ENCODE peak calls at places on chromosome X, in seven cellular contexts. One of them, this sample, is unnamed.

GRCh38 chrX:68692651-68693050 is 45.2 kb downstream of the STARD8 start:
- DNase-seq in bronchial epithelial cell: peak
- DNase-seq in astrocyte: peak
- DNase-seq in heart left ventricle: no peak
- DNase-seq in CD8-positive, alpha-beta T cell: no peak
- DNase-seq in astrocyte of the cerebellum: no peak
- DNase-seq in breast epithelium: no peak
- DNase-seq in this sample: no peak

GRCh38 chrX:21656587-21657317 is 1.4 kb downstream of the KLHL34 start:
- DNase-seq in CD8-positive, alpha-beta T cell: no peak
- DNase-seq in heart left ventricle: peak
- DNase-seq in astrocyte: no peak
- DNase-seq in breast epithelium: no peak
- DNase-seq in bronchial epithelial cell: no peak
- DNase-seq in astrocyte of the cerebellum: no peak
- DNase-seq in this sample: no peak

GRCh38 chrX:149937881-149938426 is 337 bp downstream of the EOLA2 start:
- DNase-seq in astrocyte: peak
- DNase-seq in CD8-positive, alpha-beta T cell: peak
- DNase-seq in heart left ventricle: no peak
- DNase-seq in breast epithelium: no peak
- DNase-seq in bronchial epithelial cell: no peak
- DNase-seq in astrocyte of the cerebellum: no peak
- DNase-seq in this sample: peak

GRCh38 chrX:55907968-55908607 is 190.5 kb downstream of the RRAGB start:
- DNase-seq in heart left ventricle: peak
- DNase-seq in CD8-positive, alpha-beta T cell: peak
- DNase-seq in breast epithelium: peak
- DNase-seq in astrocyte: no peak
- DNase-seq in astrocyte of the cerebellum: no peak
- DNase-seq in bronchial epithelial cell: peak
- DNase-seq in this sample: peak

GRCh38 chrX:141467442-141467841 is 117.1 kb downstream of the SPANXA1 start:
- DNase-seq in astrocyte of the cerebellum: no peak
- DNase-seq in breast epithelium: no peak
- DNase-seq in heart left ventricle: no peak
- DNase-seq in bronchial epithelial cell: peak
- DNase-seq in CD8-positive, alpha-beta T cell: no peak
- DNase-seq in astrocyte: no peak
- DNase-seq in this sample: no peak

GRCh38 chrX:108224727-108225455 is 133.3 kb downstream of the ATG4A start:
- DNase-seq in astrocyte: peak
- DNase-seq in astrocyte of the cerebellum: peak
- DNase-seq in heart left ventricle: no peak
- DNase-seq in CD8-positive, alpha-beta T cell: no peak
- DNase-seq in breast epithelium: no peak
- DNase-seq in bronchial epithelial cell: peak
- DNase-seq in this sample: no peak

GRCh38 chrX:55867708-55868107 is 150.2 kb downstream of the RRAGB start:
- DNase-seq in astrocyte of the cerebellum: no peak
- DNase-seq in astrocyte: no peak
- DNase-seq in breast epithelium: no peak
- DNase-seq in bronchial epithelial cell: no peak
- DNase-seq in heart left ventricle: no peak
- DNase-seq in CD8-positive, alpha-beta T cell: no peak
- DNase-seq in this sample: no peak

GRCh38 chrX:1450381-1451161 is 2.1 kb downstream of the ASMTL start:
- DNase-seq in CD8-positive, alpha-beta T cell: peak
- DNase-seq in heart left ventricle: no peak
- DNase-seq in astrocyte: no peak
- DNase-seq in astrocyte of the cerebellum: no peak
- DNase-seq in breast epithelium: no peak
- DNase-seq in bronchial epithelial cell: no peak
- DNase-seq in this sample: peak

GRCh38 chrX:125202486-125203378 is 116.9 kb upstream of the TEX13C start:
- DNase-seq in astrocyte of the cerebellum: no peak
- DNase-seq in heart left ventricle: no peak
- DNase-seq in CD8-positive, alpha-beta T cell: no peak
- DNase-seq in astrocyte: no peak
- DNase-seq in bronchial epithelial cell: no peak
- DNase-seq in breast epithelium: no peak
- DNase-seq in this sample: no peak

GRCh38 chrX:22063284-22063683 is 31.2 kb downstream of the PHEX start:
- DNase-seq in astrocyte: peak
- DNase-seq in astrocyte of the cerebellum: no peak
- DNase-seq in bronchial epithelial cell: no peak
- DNase-seq in CD8-positive, alpha-beta T cell: no peak
- DNase-seq in breast epithelium: no peak
- DNase-seq in heart left ventricle: no peak
- DNase-seq in this sample: no peak

GRCh38 chrX:139156356-139156755 is 374.2 kb upstream of the F9 start:
- DNase-seq in astrocyte of the cerebellum: peak
- DNase-seq in heart left ventricle: no peak
- DNase-seq in breast epithelium: no peak
- DNase-seq in bronchial epithelial cell: no peak
- DNase-seq in CD8-positive, alpha-beta T cell: no peak
- DNase-seq in astrocyte: no peak
- DNase-seq in this sample: no peak

GRCh38 chrX:150086371-150086770 is 148.1 kb upstream of the EOLA2 start:
- DNase-seq in bronchial epithelial cell: no peak
- DNase-seq in astrocyte of the cerebellum: no peak
- DNase-seq in heart left ventricle: no peak
- DNase-seq in CD8-positive, alpha-beta T cell: no peak
- DNase-seq in breast epithelium: no peak
- DNase-seq in astrocyte: no peak
- DNase-seq in this sample: no peak

GRCh38 chrX:69137371-69137881 is 27.8 kb downstream of the PJA1 start:
- DNase-seq in heart left ventricle: peak
- DNase-seq in CD8-positive, alpha-beta T cell: no peak
- DNase-seq in astrocyte: peak
- DNase-seq in breast epithelium: no peak
- DNase-seq in bronchial epithelial cell: no peak
- DNase-seq in astrocyte of the cerebellum: peak
- DNase-seq in this sample: no peak

GRCh38 chrX:150913511-150913910 is 15.0 kb upstream of the CD99L2 start:
- DNase-seq in astrocyte: peak
- DNase-seq in bronchial epithelial cell: peak
- DNase-seq in astrocyte of the cerebellum: no peak
- DNase-seq in breast epithelium: no peak
- DNase-seq in CD8-positive, alpha-beta T cell: no peak
- DNase-seq in heart left ventricle: no peak
- DNase-seq in this sample: no peak

GRCh38 chrX:121782544-121782943 is 735.1 kb downstream of the GLUD2 start:
- DNase-seq in astrocyte of the cerebellum: no peak
- DNase-seq in astrocyte: no peak
- DNase-seq in breast epithelium: no peak
- DNase-seq in CD8-positive, alpha-beta T cell: no peak
- DNase-seq in bronchial epithelial cell: no peak
- DNase-seq in heart left ventricle: no peak
- DNase-seq in this sample: no peak

GRCh38 chrX:133722756-133723155 is 262.6 kb downstream of the GPC3 start:
- DNase-seq in heart left ventricle: no peak
- DNase-seq in astrocyte of the cerebellum: no peak
- DNase-seq in bronchial epithelial cell: no peak
- DNase-seq in astrocyte: no peak
- DNase-seq in CD8-positive, alpha-beta T cell: no peak
- DNase-seq in breast epithelium: no peak
- DNase-seq in this sample: no peak

GRCh38 chrX:45749375-45749774 is 548.7 kb upstream of the DIPK2B start:
- DNase-seq in astrocyte: no peak
- DNase-seq in CD8-positive, alpha-beta T cell: no peak
- DNase-seq in bronchial epithelial cell: no peak
- DNase-seq in breast epithelium: no peak
- DNase-seq in heart left ventricle: no peak
- DNase-seq in astrocyte of the cerebellum: no peak
- DNase-seq in this sample: no peak

GRCh38 chrX:9071031-9071650 is 37.2 kb upstream of the FAM9B start:
- DNase-seq in bronchial epithelial cell: no peak
- DNase-seq in heart left ventricle: no peak
- DNase-seq in breast epithelium: no peak
- DNase-seq in CD8-positive, alpha-beta T cell: no peak
- DNase-seq in astrocyte of the cerebellum: no peak
- DNase-seq in astrocyte: peak
- DNase-seq in this sample: no peak

GRCh38 chrX:24444645-24445044 is 20.4 kb upstream of the PDK3 start:
- DNase-seq in CD8-positive, alpha-beta T cell: no peak
- DNase-seq in astrocyte: no peak
- DNase-seq in astrocyte of the cerebellum: no peak
- DNase-seq in breast epithelium: no peak
- DNase-seq in bronchial epithelial cell: no peak
- DNase-seq in heart left ventricle: no peak
- DNase-seq in this sample: no peak

GRCh38 chrX:97751735-97752134 is 868.0 kb downstream of the RPA4 start:
- DNase-seq in astrocyte of the cerebellum: no peak
- DNase-seq in CD8-positive, alpha-beta T cell: no peak
- DNase-seq in bronchial epithelial cell: peak
- DNase-seq in astrocyte: no peak
- DNase-seq in heart left ventricle: no peak
- DNase-seq in breast epithelium: no peak
- DNase-seq in this sample: no peak

GRCh38 chrX:149079805-149080406 is 425.2 kb downstream of the IDS start:
- DNase-seq in breast epithelium: no peak
- DNase-seq in bronchial epithelial cell: peak
- DNase-seq in CD8-positive, alpha-beta T cell: no peak
- DNase-seq in astrocyte of the cerebellum: no peak
- DNase-seq in heart left ventricle: no peak
- DNase-seq in astrocyte: no peak
- DNase-seq in this sample: no peak

GRCh38 chrX:46447384-46447783 is 97.8 kb downstream of the ZNF674 start:
- DNase-seq in astrocyte of the cerebellum: no peak
- DNase-seq in heart left ventricle: no peak
- DNase-seq in CD8-positive, alpha-beta T cell: no peak
- DNase-seq in bronchial epithelial cell: peak
- DNase-seq in breast epithelium: no peak
- DNase-seq in astrocyte: peak
- DNase-seq in this sample: no peak

GRCh38 chrX:55342533-55343501 is 78.1 kb upstream of the PAGE3 start:
- DNase-seq in CD8-positive, alpha-beta T cell: peak
- DNase-seq in astrocyte: no peak
- DNase-seq in breast epithelium: no peak
- DNase-seq in bronchial epithelial cell: peak
- DNase-seq in heart left ventricle: peak
- DNase-seq in astrocyte of the cerebellum: no peak
- DNase-seq in this sample: no peak

DNA sequence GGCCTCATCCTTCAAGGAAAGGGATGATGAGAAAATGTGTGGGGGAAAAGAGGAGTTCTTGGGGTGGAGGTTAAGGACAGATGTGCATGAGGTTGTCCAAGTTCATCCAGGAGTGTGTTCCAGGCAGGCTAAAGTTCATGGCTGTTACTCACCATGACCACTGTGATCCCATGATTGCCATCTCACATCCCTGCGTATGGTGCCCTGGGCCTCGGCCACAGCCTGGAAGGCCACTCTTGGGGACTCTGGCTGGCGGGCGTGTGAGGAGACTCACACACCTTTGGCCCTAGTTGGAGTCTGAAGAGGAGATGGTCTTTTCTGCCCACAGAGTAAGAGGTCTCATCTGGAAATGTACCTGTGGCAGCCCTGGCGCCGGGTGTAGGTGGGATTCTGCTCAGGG is 7.4 kb upstream of the LOC101059915 start:
- DNase-seq in breast epithelium: no peak
- DNase-seq in CD8-positive, alpha-beta T cell: no peak
- DNase-seq in astrocyte of the cerebellum: no peak
- DNase-seq in heart left ventricle: no peak
- DNase-seq in bronchial epithelial cell: no peak
- DNase-seq in astrocyte: no peak
- DNase-seq in this sample: no peak
- TF ChIP-seq CTCF in breast epithelium: no peak
- TF ChIP-seq CTCF in CD8-positive, alpha-beta T cell: no peak
- TF ChIP-seq CTCF in astrocyte of the cerebellum: no peak
- TF ChIP-seq CTCF in heart left ventricle: no peak
- TF ChIP-seq CTCF in bronchial epithelial cell: no peak
- TF ChIP-seq CTCF in astrocyte: no peak
- TF ChIP-seq CTCF in this sample: no peak

DNA sequence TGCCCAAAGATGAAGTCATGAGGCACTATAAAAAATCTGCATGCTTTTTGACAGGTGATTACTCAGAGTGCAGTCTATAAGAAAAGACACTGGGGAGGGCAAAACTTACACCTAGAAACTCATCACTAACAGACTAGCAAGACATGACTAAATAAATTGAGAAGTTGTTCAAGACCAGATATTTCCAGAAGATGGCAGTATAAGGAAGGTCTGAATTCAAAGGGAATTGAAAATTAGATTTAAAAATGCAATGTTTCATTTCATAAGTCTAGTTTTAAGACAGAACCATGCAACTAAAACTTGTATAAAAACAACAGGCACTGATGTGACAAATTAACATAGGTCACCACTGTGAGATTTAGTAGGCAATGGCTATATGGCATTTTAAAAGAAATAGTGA is 232.5 kb upstream of the POF1B start:
- DNase-seq in astrocyte of the cerebellum: no peak
- DNase-seq in heart left ventricle: no peak
- DNase-seq in astrocyte: peak
- DNase-seq in bronchial epithelial cell: peak
- DNase-seq in CD8-positive, alpha-beta T cell: no peak
- DNase-seq in breast epithelium: no peak
- DNase-seq in this sample: no peak
- TF ChIP-seq CTCF in astrocyte of the cerebellum: no peak
- TF ChIP-seq CTCF in heart left ventricle: no peak
- TF ChIP-seq CTCF in astrocyte: no peak
- TF ChIP-seq CTCF in bronchial epithelial cell: no peak
- TF ChIP-seq CTCF in CD8-positive, alpha-beta T cell: no peak
- TF ChIP-seq CTCF in breast epithelium: no peak
- TF ChIP-seq CTCF in this sample: no peak

DNA sequence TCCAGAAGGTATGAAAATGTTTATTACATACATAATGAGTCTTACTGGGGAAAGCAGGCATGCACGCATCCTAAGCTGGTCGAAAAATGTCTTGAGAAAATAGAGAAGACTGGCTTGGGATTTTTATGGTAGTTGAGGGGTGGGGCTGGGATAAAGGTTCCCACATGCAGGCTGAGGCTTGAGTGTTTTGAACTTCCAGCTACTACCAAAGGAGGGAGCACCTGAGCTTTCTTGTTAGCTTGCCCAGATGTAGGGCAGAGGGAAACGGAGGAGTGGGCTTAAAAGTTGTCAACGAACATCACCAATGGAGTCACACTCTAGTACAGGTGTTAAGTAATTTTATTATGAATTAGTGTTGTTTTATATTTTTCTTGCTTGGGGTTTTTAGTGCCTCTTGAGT is 39.6 kb upstream of the SRPX start:
- DNase-seq in astrocyte of the cerebellum: no peak
- DNase-seq in CD8-positive, alpha-beta T cell: no peak
- DNase-seq in astrocyte: no peak
- DNase-seq in heart left ventricle: no peak
- DNase-seq in breast epithelium: no peak
- DNase-seq in bronchial epithelial cell: peak
- DNase-seq in this sample: no peak
- TF ChIP-seq CTCF in astrocyte of the cerebellum: peak
- TF ChIP-seq CTCF in CD8-positive, alpha-beta T cell: no peak
- TF ChIP-seq CTCF in astrocyte: peak
- TF ChIP-seq CTCF in heart left ventricle: no peak
- TF ChIP-seq CTCF in breast epithelium: no peak
- TF ChIP-seq CTCF in bronchial epithelial cell: peak
- TF ChIP-seq CTCF in this sample: no peak

DNA sequence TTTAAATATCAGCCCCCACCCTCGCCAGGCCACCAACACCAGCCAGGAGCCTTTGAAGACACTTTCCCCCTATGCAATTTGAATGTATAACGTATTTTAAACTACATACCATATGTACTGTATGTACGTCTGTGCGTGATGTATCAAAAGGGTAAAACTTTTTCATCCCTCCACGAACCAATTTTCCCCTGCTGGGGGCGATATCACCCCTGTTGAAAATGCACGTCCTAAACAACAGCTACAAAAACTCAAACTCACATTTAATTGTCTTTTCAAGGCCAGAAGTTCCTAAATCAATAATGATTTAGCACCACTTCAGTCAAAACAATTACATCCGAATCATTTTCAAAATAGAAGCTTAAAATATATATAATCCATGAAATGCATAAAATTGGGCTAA is 1.4 kb downstream of the VEGFD start:
- DNase-seq in CD8-positive, alpha-beta T cell: no peak
- DNase-seq in heart left ventricle: no peak
- DNase-seq in breast epithelium: no peak
- DNase-seq in astrocyte: no peak
- DNase-seq in astrocyte of the cerebellum: no peak
- DNase-seq in bronchial epithelial cell: no peak
- DNase-seq in this sample: no peak
- TF ChIP-seq CTCF in CD8-positive, alpha-beta T cell: no peak
- TF ChIP-seq CTCF in heart left ventricle: no peak
- TF ChIP-seq CTCF in breast epithelium: no peak
- TF ChIP-seq CTCF in astrocyte: no peak
- TF ChIP-seq CTCF in astrocyte of the cerebellum: no peak
- TF ChIP-seq CTCF in bronchial epithelial cell: no peak
- TF ChIP-seq CTCF in this sample: no peak